ENCODE peak calls at places on chromosomes 1 and 21, in six cellular contexts. S is SK-N-SH treated with all-trans-retinoic acid at 6 μM for 48 hours; P is Panc1; L is memory B cell; H is CD4-positive, alpha-beta T cell; G is K562. V is an unnamed sample.

GRCh38 chr1:204319462-204319861 is 40.3 kb downstream of the PLEKHA6 start:
- ATAC-seq in S (no peak), P (peak; percentile 78), L (no peak), H (no peak), G (peak; percentile 40), V (no peak)

GRCh38 chr1:234604726-234605492 is 5.1 kb downstream of the IRF2BP2 start:
- ATAC-seq in S (no peak), P (no peak), L (no peak), H (no peak), G (peak; percentile 1), V (peak; percentile 18)

GRCh38 chr1:16882995-16883394 is 12.8 kb upstream of the RNU1-2 start:
- ATAC-seq in S (no peak), P (no peak), L (no peak), H (no peak), G (no peak), V (no peak)

GRCh38 chr1:112172294-112172882 is 182.9 kb upstream of the KCND3 start:
- ATAC-seq in S (peak; percentile 62), P (no peak), L (no peak), H (no peak), G (peak; percentile 82), V (no peak)

GRCh38 chr1:78672428-78672827 is 22.8 kb downstream of the IFI44 start:
- ATAC-seq in S (no peak), P (no peak), L (no peak), H (no peak), G (no peak), V (no peak)

GRCh38 chr21:27569831-27570230 is 602.9 kb upstream of the ADAMTS5 start:
- ATAC-seq in S (no peak), P (no peak), L (no peak), H (no peak), G (no peak), V (no peak)

GRCh38 chr21:36169465-36170128 is 13.0 kb downstream of the DOP1B start:
- ATAC-seq in S (no peak), P (no peak), L (no peak), H (no peak), G (peak; percentile 37), V (no peak)

GRCh38 chr1:18809953-18810899 is 49.2 kb downstream of the TAS1R2 start:
- ATAC-seq in S (no peak), P (no peak), L (no peak), H (no peak), G (no peak), V (no peak)

GRCh38 chr1:2132222-2133038 is 62.1 kb downstream of the FAAP20 start:
- ATAC-seq in S (peak; percentile 65), P (peak; percentile 24), L (no peak), H (no peak), G (peak; percentile 71), V (no peak)

GRCh38 chr21:15192243-15192642 is 127.4 kb upstream of the NRIP1 start:
- ATAC-seq in S (no peak), P (no peak), L (no peak), H (no peak), G (no peak), V (no peak)

GRCh38 chr1:61337981-61338848 is 255.9 kb downstream of the NFIA start:
- ATAC-seq in S (peak; percentile 99), P (peak; percentile 99), L (no peak), H (no peak), G (no peak), V (no peak)

GRCh38 chr1:110779617-110780016 is 93.3 kb upstream of the CD53 start:
- ATAC-seq in S (no peak), P (no peak), L (no peak), H (no peak), G (no peak), V (no peak)

GRCh38 chr1:158163000-158163947 is 17.4 kb upstream of the CD1D start:
- ATAC-seq in S (no peak), P (no peak), L (peak; percentile 94), H (no peak), G (no peak), V (no peak)

GRCh38 chr1:84988588-84988987 is 8.3 kb downstream of the MCOLN2 start:
- ATAC-seq in S (no peak), P (peak; percentile 52), L (peak; percentile 57), H (peak; percentile 17), G (no peak), V (peak; percentile 85)

GRCh38 chr21:17796037-17796403 is 23.1 kb downstream of the C21orf91 start:
- ATAC-seq in S (no peak), P (no peak), L (no peak), H (no peak), G (no peak), V (peak; percentile 59)

GRCh38 chr21:42844411-42845113 is 34.8 kb downstream of the WDR4 start:
- ATAC-seq in S (no peak), P (peak; percentile 55), L (no peak), H (no peak), G (no peak), V (no peak)

GRCh38 chr1:231058416-231059109 is 18.5 kb upstream of the FAM89A start:
- ATAC-seq in S (no peak), P (no peak), L (no peak), H (no peak), G (peak; percentile 26), V (no peak)

GRCh38 chr1:101205457-101205856 is 31.4 kb upstream of the S1PR1 start:
- ATAC-seq in S (no peak), P (no peak), L (no peak), H (no peak), G (no peak), V (peak; percentile 92)

GRCh38 chr1:173871500-173871899 is 3.3 kb downstream of the ZBTB37 start:
- ATAC-seq in S (no peak), P (no peak), L (no peak), H (no peak), G (no peak), V (no peak)

GRCh38 chr1:222898191-222898527 is 83.3 kb downstream of the DISP1 start:
- ATAC-seq in S (peak; percentile 45), P (no peak), L (no peak), H (no peak), G (no peak), V (no peak)

GRCh38 chr21:46004168-46004861 is 22.7 kb downstream of the COL6A1 start:
- ATAC-seq in S (no peak), P (no peak), L (no peak), H (no peak), G (no peak), V (no peak)

GRCh38 chr1:234303231-234303630 is 70.0 kb upstream of the COA6 start:
- ATAC-seq in S (no peak), P (no peak), L (no peak), H (no peak), G (no peak), V (no peak)

GRCh38 chr1:71881611-71882010 is 400.7 kb downstream of the NEGR1 start:
- ATAC-seq in S (no peak), P (no peak), L (no peak), H (no peak), G (no peak), V (no peak)

GRCh38 chr1:152419917-152420316 is 5.9 kb upstream of the CRNN start:
- ATAC-seq in S (no peak), P (no peak), L (no peak), H (no peak), G (no peak), V (no peak)

GRCh38 chr1:15258828-15259588 is 12.0 kb downstream of the FHAD1 start:
- ATAC-seq in S (no peak), P (no peak), L (no peak), H (no peak), G (peak; percentile 63), V (no peak)

GRCh38 chr1:86416343-86416742 is 7.6 kb upstream of the CLCA2 start:
- ATAC-seq in S (no peak), P (no peak), L (no peak), H (no peak), G (no peak), V (no peak)

GRCh38 chr1:212256404-212256803 is 28.8 kb upstream of the PPP2R5A start:
- ATAC-seq in S (no peak), P (no peak), L (peak; percentile 69), H (peak; percentile 79), G (peak; percentile 17), V (no peak)

GRCh38 chr1:234879157-234880080 is 249.2 kb downstream of the TOMM20 start:
- ATAC-seq in S (no peak), P (no peak), L (no peak), H (no peak), G (no peak), V (no peak)

V was measured in activated T-helper 17 cell treated with anti-CD3 and anti-CD28 coated beads, Interleukin-2, amount 50 U/mL, for 72 hours.